ENCODE peak calls at places on chromosomes 4 and X, in six cellular contexts. Z, X, R, B, A and K are unnamed samples.

GRCh38 chr4:114015444-114015899 is 36.0 kb upstream of the ARSJ start:
- DNase-seq in A (no peak), B (no peak), Z (no peak), X (peak; percentile 99), R (peak; percentile 96), K (no peak)

GRCh38 chr4:24805566-24805965 is 10.2 kb downstream of the SOD3 start:
- DNase-seq in B (no peak), A (no peak), R (no peak), Z (peak; percentile 36), X (no peak), K (peak; percentile 37)

GRCh38 chr4:8653326-8654000 is 60.9 kb downstream of the CPZ start:
- DNase-seq in B (peak; percentile 67), Z (peak; percentile 48), R (no peak), A (no peak), X (no peak), K (no peak)

GRCh38 chr4:140308366-140309123 is 64.9 kb upstream of the SCOC start:
- DNase-seq in B (no peak), Z (no peak), A (no peak), R (peak; percentile 92), X (peak; percentile 98), K (no peak)

GRCh38 chr4:109576462-109576861 is 16.4 kb downstream of the MCUB start:
- DNase-seq in A (no peak), R (peak; percentile 77), X (peak; percentile 47), B (no peak), Z (no peak), K (no peak)

GRCh38 chr4:174490356-174490969 is 31.8 kb downstream of the HPGD start:
- DNase-seq in B (no peak), X (peak; percentile 0), R (peak; percentile 83), A (no peak), Z (no peak), K (peak; percentile 55)

GRCh38 chr4:107654694-107655093 is 65.3 kb downstream of the PAPSS1 start:
- DNase-seq in A (peak; percentile 8), B (no peak), Z (no peak), R (no peak), X (no peak), K (no peak)

GRCh38 chr4:159015862-159016261 is 87.0 kb upstream of the RAPGEF2 start:
- DNase-seq in A (no peak), X (peak; percentile 24), R (no peak), B (no peak), Z (no peak), K (no peak)

GRCh38 chr4:140141196-140141845 is 12.7 kb downstream of the MAML3 start:
- DNase-seq in Z (no peak), A (no peak), X (no peak), B (no peak), R (no peak), K (no peak)

GRCh38 chrX:29145316-29145715 is 558.1 kb downstream of the IL1RAPL1 start:
- DNase-seq in A (no peak), B (no peak), X (peak; percentile 61), R (no peak), Z (no peak), K (no peak)

GRCh38 chr4:92334716-92335350 is 31.1 kb downstream of the GRID2 start:
- DNase-seq in R (no peak), Z (no peak), A (no peak), B (no peak), X (no peak), K (no peak)

GRCh38 chr4:101356928-101357327 is 9.6 kb upstream of the PPP3CA start:
- DNase-seq in A (no peak), B (no peak), Z (no peak), R (peak; percentile 73), X (peak; percentile 95), K (peak; percentile 69)

GRCh38 chr4:47122592-47123291 is 91.4 kb downstream of the GABRB1 start:
- DNase-seq in B (peak; percentile 77), Z (peak; percentile 75), R (peak; percentile 83), X (peak; percentile 81), A (peak; percentile 80), K (peak; percentile 88)

GRCh38 chr4:149980941-149981340 is 97.3 kb upstream of the DCLK2 start:
- DNase-seq in Z (peak; percentile 64), B (no peak), A (peak; percentile 44), R (peak; percentile 73), X (peak; percentile 65), K (peak; percentile 54)

GRCh38 chr4:10239982-10240654 is 123.5 kb upstream of the WDR1 start:
- DNase-seq in A (no peak), X (no peak), B (no peak), Z (no peak), R (no peak), K (no peak)

GRCh38 chr4:12674184-12674583 is 810.0 kb downstream of the RAB28 start:
- DNase-seq in B (no peak), Z (no peak), R (no peak), X (no peak), A (no peak), K (no peak)

GRCh38 chrX:105463483-105463882 is 243.0 kb upstream of the TEX13A start:
- DNase-seq in R (peak; percentile 13), Z (no peak), B (no peak), A (no peak), X (no peak), K (no peak)

GRCh38 chrX:105462191-105462590 is 241.7 kb upstream of the TEX13A start:
- DNase-seq in X (no peak), A (no peak), Z (no peak), R (no peak), B (no peak), K (no peak)

GRCh38 chrX:105461013-105461412 is 240.5 kb upstream of the TEX13A start:
- DNase-seq in B (no peak), Z (no peak), R (peak; percentile 47), X (no peak), A (no peak), K (no peak)

GRCh38 chrX:105460366-105460765 is 239.9 kb upstream of the TEX13A start:
- DNase-seq in B (no peak), X (no peak), A (no peak), R (peak; percentile 34), Z (no peak), K (no peak)

DNA sequence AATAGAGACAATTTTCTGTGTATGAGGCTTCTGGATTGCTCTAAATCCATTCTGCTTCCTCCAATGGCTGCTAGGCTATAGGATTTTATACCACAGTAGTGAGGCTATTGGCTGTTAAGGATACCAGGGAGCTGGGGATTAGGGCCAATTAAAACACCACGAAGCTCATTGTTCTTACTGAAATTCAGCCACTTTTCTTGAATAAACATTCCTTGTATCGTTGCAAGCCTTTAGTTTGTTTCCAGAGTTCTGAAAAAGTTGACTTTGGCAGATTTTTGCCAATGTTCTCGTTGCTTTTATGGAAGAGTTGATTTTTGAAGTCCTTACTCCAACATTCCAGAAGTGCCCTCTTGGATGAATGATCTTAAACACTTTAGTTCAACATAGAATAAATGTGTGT is 238.4 kb upstream of the TEX13A start:
- DNase-seq in X (no peak), A (no peak), Z (no peak), R (no peak), B (no peak), K (no peak)
- H2BK15ac ChIP-seq in X (no peak overlapping the region), A (no peak overlapping the region), Z (no peak overlapping the region), R (no peak overlapping the region), B (no peak overlapping the region), K (no peak overlapping the region)

DNA sequence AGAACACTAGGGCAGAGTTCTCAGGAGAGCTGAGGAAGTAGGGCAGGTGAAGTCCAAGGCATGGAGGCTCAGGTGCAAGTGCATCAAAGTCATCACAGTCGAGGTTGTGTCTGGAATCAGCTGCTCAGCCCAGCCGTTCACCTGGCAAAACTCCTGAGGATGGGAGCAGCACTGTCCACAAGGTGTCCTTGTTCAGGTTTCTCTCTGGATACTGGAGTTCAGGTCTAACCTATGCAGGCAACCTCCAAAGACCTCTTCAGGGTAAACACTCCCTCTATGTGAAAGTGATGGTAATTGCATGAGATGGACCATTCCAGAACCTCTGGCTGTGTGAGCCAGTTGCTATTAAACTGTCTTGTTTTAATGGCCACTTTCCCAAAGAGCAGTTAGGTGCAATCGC is 120.2 kb upstream of the PSAPL1 start:
- DNase-seq in B (no peak), R (no peak), A (no peak), Z (no peak), X (no peak), K (peak; percentile 71)
- H3K18ac ChIP-seq in B (no peak overlapping the region), R (no peak overlapping the region), A (no peak overlapping the region), Z (no peak overlapping the region), X (no peak overlapping the region), K (no peak overlapping the region)

DNA sequence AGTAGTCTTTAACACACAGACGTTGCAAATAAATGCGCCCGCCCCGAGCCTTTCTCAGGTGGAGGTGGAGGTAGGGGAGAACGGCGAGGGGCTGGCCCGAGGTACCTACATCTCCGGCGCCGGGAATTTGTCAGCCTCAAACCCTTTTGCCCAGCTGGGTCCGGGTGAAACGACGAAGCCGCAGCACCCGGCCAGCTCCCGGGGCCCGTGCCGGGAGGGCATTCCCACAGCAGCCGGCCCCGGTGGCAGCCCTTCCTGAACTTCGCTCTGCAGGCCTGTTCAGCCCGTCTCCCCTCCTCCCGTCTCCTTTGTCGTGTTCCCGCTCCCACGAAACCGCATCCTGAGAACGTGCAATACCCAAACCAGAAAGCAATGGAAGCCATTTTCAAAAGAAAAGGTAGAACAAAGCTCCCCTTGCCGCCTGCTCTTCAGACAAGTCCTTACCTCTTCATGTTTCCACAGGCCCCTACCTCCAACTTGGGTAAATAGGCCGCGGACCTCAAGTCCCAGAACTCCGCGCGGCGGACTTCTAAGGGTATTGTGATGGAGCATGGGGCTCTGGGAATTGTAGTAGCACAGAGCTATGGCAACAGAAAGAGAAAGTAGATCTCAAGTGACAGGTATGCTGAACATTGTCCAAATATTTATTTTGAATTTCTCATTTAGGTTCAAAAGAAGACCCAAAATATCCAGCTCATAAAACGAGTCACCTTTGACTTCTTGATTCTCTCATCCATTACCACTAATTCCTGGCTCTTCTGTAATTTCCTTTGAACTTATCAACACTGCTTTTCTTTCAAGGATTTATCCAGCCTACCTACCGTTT is at the start of gene RBM41:
- DNase-seq in Z (peak; percentile 59), X (peak; percentile 67), A (peak; percentile 30), B (peak; percentile 73), R (peak; percentile 72), K (peak; percentile 88)
- H4K8ac ChIP-seq in Z (peak within 1 kb of the TSS; percentile 97), X (peak within 1 kb of the TSS; percentile 86), A (no peak within 1 kb of the TSS), B (no peak within 1 kb of the TSS), R (peak within 1 kb of the TSS; percentile 82), K (no peak within 1 kb of the TSS)

GRCh38 chrX:47232803-47233332 is at the start of gene USP11:
- DNase-seq in X (peak; percentile 51), A (no peak), B (peak; percentile 79), R (peak; percentile 56), Z (peak; percentile 55), K (peak; percentile 57)

GRCh38 chrX:47233333-47234113 is 714 bp downstream of the USP11 start:
- DNase-seq in R (peak; percentile 97), B (peak; percentile 98), Z (peak; percentile 82), A (peak; percentile 87), X (peak; percentile 97), K (peak; percentile 95)

GRCh38 chrX:47235691-47236103 is 2.9 kb downstream of the USP11 start:
- DNase-seq in R (peak; percentile 86), Z (no peak), A (no peak), B (no peak), X (peak; percentile 6), K (no peak)

GRCh38 chrX:47232197-47232802 is 509 bp upstream of the USP11 start:
- DNase-seq in A (no peak), R (no peak), B (no peak), X (no peak), Z (no peak), K (no peak)

DNA sequence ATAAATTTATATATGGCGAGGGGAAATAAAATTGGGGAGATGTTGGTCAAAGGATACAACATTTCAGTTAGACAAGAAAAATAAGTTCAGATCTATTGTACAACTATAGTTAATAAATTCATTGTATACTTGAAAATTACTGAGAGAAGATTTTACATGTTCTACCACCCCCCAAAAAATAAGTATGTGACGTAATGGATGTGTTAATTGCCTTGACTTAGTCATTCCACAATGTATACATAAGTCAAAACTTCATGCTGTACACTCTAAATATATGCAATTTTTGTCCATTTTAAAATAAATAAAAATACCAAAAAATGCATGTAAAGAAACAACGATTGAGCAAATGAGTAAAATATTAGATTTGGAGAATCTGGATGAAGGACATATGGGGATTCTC is 1.8 kb downstream of the USP11 start:
- DNase-seq in B (no peak), X (peak; percentile 52), A (no peak), Z (no peak), R (no peak), K (no peak)
- H2BK15ac ChIP-seq in B (no peak overlapping the region), X (no peak overlapping the region), A (no peak overlapping the region), Z (no peak overlapping the region), R (no peak overlapping the region), K (no peak overlapping the region)